ENCODE peak calls at places on chromosomes 12 and 14, in six cellular contexts. F, Z, U, R, Y and S are unnamed samples.

GRCh38 chr14:52325126-52325525 is 11.0 kb downstream of the PTGER2 start:
- DNase-seq in Z (no peak), Y (no peak), F (peak; percentile 21), R (peak; percentile 39), U (no peak), S (no peak)

GRCh38 chr14:68730811-68731425 is 61.9 kb downstream of the ZFP36L1 start:
- DNase-seq in R (no peak), Z (peak; percentile 79), F (no peak), Y (no peak), U (no peak), S (no peak)

GRCh38 chr14:98136019-98136418 is 1136.0 kb downstream of the BCL11B start:
- DNase-seq in U (no peak), Z (no peak), F (no peak), Y (no peak), R (no peak), S (no peak)

GRCh38 chr12:4816776-4817530 is 92.8 kb upstream of the KCNA1 start:
- DNase-seq in Z (no peak), F (no peak), R (no peak), U (no peak), Y (no peak), S (no peak)

GRCh38 chr14:49997991-49998390 is 105.1 kb downstream of the ARF6 start:
- DNase-seq in R (no peak), Z (no peak), Y (no peak), F (no peak), U (no peak), S (no peak)

GRCh38 chr14:74619672-74620131 is 7.7 kb upstream of the LTBP2 start:
- DNase-seq in Y (peak; percentile 87), R (peak; percentile 99), U (peak; percentile 63), F (peak; percentile 63), Z (no peak), S (peak; percentile 36)

GRCh38 chr12:120373683-120374082 is 4.7 kb upstream of the MSI1 start:
- DNase-seq in Z (no peak), R (no peak), Y (no peak), F (no peak), U (no peak), S (no peak)

GRCh38 chr12:95790025-95790911 is at the start of gene NTN4:
- DNase-seq in R (no peak), Z (peak; percentile 68), Y (peak; percentile 67), U (no peak), F (peak; percentile 60), S (no peak)

GRCh38 chr12:83574142-83574541 is 887.4 kb downstream of the TMTC2 start:
- DNase-seq in F (peak; percentile 11), Z (no peak), U (no peak), R (no peak), Y (no peak), S (no peak)

GRCh38 chr12:78887008-78887407 is 22.4 kb downstream of the SYT1 start:
- DNase-seq in U (peak; percentile 2), R (peak; percentile 90), F (peak; percentile 75), Y (peak; percentile 73), Z (no peak), S (no peak)

GRCh38 chr14:92368001-92368400 is 45.0 kb downstream of the SLC24A4 start:
- DNase-seq in F (no peak), U (no peak), Z (no peak), Y (no peak), R (no peak), S (no peak)

GRCh38 chr12:19030603-19031002 is 98.9 kb upstream of the PLEKHA5 start:
- DNase-seq in U (no peak), Y (no peak), Z (no peak), R (no peak), F (peak; percentile 44), S (no peak)

GRCh38 chr14:39318574-39318973 is 84.9 kb downstream of the MIA2 start:
- DNase-seq in F (peak; percentile 4), U (no peak), Z (no peak), R (no peak), Y (no peak), S (no peak)

GRCh38 chr12:93022603-93023340 is 93.7 kb upstream of the EEA1 start:
- DNase-seq in R (peak; percentile 68), U (no peak), Y (no peak), F (no peak), Z (no peak), S (peak; percentile 33)

GRCh38 chr12:111776836-111777344 is 10.2 kb downstream of the ALDH2 start:
- DNase-seq in Y (no peak), F (peak; percentile 30), Z (no peak), U (no peak), R (no peak), S (no peak)

GRCh38 chr12:109310247-109311125 is 1.4 kb upstream of the FOXN4 start:
- DNase-seq in U (no peak), F (no peak), R (no peak), Z (peak; percentile 36), Y (no peak), S (peak; percentile 43)
- TF ChIP-seq EZH2 in U (peak; percentile 97), F (peak; percentile 98), R (peak; percentile 91), Z (peak; percentile 88), Y (peak; percentile 99), S (peak; percentile 85)

GRCh38 chr12:54159140-54159539 is 29.6 kb downstream of the SMUG1 start:
- DNase-seq in R (no peak), Y (no peak), U (peak; percentile 61), Z (peak; percentile 80), F (no peak), S (peak; percentile 86)

GRCh38 chr12:54160807-54161480 is 27.8 kb downstream of the SMUG1 start:
- DNase-seq in U (no peak), F (no peak), R (no peak), Z (no peak), Y (no peak), S (no peak)

GRCh38 chr12:54160050-54160449 is 28.7 kb downstream of the SMUG1 start:
- DNase-seq in U (no peak), R (no peak), F (no peak), Z (no peak), Y (no peak), S (no peak)

GRCh38 chr12:54158581-54158980 is 30.2 kb downstream of the SMUG1 start:
- DNase-seq in R (no peak), U (no peak), Y (no peak), Z (no peak), F (no peak), S (no peak)

DNA sequence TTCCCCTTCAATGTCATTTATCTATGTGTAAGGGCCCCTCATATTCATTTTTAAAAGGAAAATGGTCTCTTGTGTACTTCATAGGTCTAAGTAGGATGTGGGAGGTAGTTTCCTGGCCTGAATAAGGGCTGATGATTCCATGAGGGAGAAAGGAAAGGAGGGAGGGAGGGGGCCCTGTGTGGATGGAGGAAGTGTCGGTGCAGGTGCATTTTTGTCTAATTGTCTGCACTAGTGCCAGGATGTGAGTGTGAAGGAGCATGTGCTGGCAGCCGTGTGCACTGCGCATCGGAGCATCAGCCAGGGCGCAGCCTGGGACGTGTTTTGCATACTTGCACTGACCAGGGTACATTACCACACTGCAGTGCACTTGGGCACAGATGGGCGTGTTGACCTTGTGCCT is 29.2 kb downstream of the SMUG1 start:
- DNase-seq in F (no peak), Y (no peak), R (no peak), U (no peak), Z (no peak), S (no peak)
- TF ChIP-seq EZH2 in F (no peak), Y (no peak), R (no peak), U (no peak), Z (no peak), S (no peak)

GRCh38 chr14:77181603-77182437 is at the start of gene TMEM63C:
- DNase-seq in R (peak; percentile 10), Z (peak; percentile 98), Y (no peak), U (peak; percentile 29), F (peak; percentile 98), S (peak; percentile 30)
- TF ChIP-seq EZH2 in R (no peak), Z (no peak), Y (no peak), U (no peak), F (no peak), S (no peak)

GRCh38 chr12:106585862-106586534 is 3.2 kb downstream of the RFX4 start:
- DNase-seq in F (no peak), Y (no peak), R (no peak), Z (peak; percentile 93), U (no peak), S (no peak)
- TF ChIP-seq EZH2 in F (no peak), Y (peak; percentile 62), R (peak; percentile 63), Z (peak; percentile 63), U (no peak), S (no peak)

GRCh38 chr12:12718382-12718761 is 1.2 kb downstream of the CDKN1B start:
- DNase-seq in U (no peak), Z (no peak), Y (no peak), R (no peak), F (no peak), S (no peak)

GRCh38 chr12:12716151-12716844 is 870 bp upstream of the CDKN1B start:
- DNase-seq in F (peak; percentile 7), R (peak; percentile 18), Y (peak; percentile 93), Z (no peak), U (peak; percentile 63), S (no peak)

GRCh38 chr12:12716845-12717585 is at the start of gene CDKN1B:
- DNase-seq in Z (peak; percentile 94), F (peak; percentile 91), Y (peak; percentile 98), U (peak; percentile 86), R (peak; percentile 82), S (peak; percentile 82)

GRCh38 chr12:12718853-12719252 is 1.7 kb downstream of the CDKN1B start:
- DNase-seq in Y (peak; percentile 41), U (no peak), R (no peak), Z (peak; percentile 43), F (peak; percentile 10), S (no peak)

DNA sequence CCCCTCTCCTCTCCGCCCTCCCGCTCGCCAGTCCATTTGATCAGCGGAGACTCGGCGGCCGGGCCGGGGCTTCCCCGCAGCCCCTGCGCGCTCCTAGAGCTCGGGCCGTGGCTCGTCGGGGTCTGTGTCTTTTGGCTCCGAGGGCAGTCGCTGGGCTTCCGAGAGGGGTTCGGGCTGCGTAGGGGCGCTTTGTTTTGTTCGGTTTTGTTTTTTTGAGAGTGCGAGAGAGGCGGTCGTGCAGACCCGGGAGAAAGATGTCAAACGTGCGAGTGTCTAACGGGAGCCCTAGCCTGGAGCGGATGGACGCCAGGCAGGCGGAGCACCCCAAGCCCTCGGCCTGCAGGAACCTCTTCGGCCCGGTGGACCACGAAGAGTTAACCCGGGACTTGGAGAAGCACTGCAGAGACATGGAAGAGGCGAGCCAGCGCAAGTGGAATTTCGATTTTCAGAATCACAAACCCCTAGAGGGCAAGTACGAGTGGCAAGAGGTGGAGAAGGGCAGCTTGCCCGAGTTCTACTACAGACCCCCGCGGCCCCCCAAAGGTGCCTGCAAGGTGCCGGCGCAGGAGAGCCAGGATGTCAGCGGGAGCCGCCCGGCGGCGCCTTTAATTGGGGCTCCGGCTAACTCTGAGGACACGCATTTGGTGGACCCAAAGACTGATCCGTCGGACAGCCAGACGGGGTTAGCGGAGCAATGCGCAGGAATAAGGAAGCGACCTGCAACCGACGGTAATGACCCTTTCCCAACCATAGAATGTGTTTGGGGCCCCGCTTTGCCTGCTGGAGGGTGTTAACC is 616 bp downstream of the CDKN1B start:
- DNase-seq in Z (peak; percentile 57), U (no peak), F (peak; percentile 25), R (no peak), Y (peak; percentile 32), S (no peak)
- TF ChIP-seq EZH2 in Z (no peak), U (no peak), F (no peak), R (no peak), Y (no peak), S (no peak)

GRCh38 chr14:28759658-28760313 is 6.8 kb upstream of the FOXG1 start:
- DNase-seq in Y (no peak), R (no peak), U (no peak), Z (peak; percentile 76), F (no peak), S (no peak)
- TF ChIP-seq EZH2 in Y (peak; percentile 94), R (peak; percentile 74), U (no peak), Z (peak; percentile 97), F (no peak), S (no peak)

GRCh38 chr12:3261782-3262359 is 184.7 kb downstream of the TSPAN9 start:
- DNase-seq in U (no peak), Z (no peak), Y (no peak), F (no peak), R (no peak), S (no peak)
- TF ChIP-seq EZH2 in U (no peak), Z (no peak), Y (no peak), F (no peak), R (no peak), S (no peak)